ENCODE peak calls at places on chromosomes 11 and 22, in five cellular contexts. J, D, Z, W and N are unnamed samples. For H3K4me1 and H3K27me3, the result is how much of the 10 kb centered on the place peaks cover.

GRCh38 chr22:48889209-48889830 is 938.4 kb downstream of the BRD1 start:
- DNase-seq in J (peak), D (no peak), Z (no peak), W (no peak), N (no peak)

GRCh38 chr11:16605440-16605970 is 132.9 kb upstream of the C11orf58 start:
- DNase-seq in J (peak), D (peak), Z (no peak), W (no peak), N (no peak)

GRCh38 chr22:28243539-28243938 is 324.5 kb upstream of the PITPNB start:
- DNase-seq in J (no peak), D (no peak), Z (no peak), W (no peak), N (no peak)

GRCh38 chr11:64836448-64837072 is 7.9 kb downstream of the CDC42BPG start:
- DNase-seq in J (no peak), D (no peak), Z (no peak), W (no peak), N (no peak)

GRCh38 chr11:110824912-110825311 is 112.7 kb upstream of the ARHGAP20 start:
- DNase-seq in J (no peak), D (no peak), Z (no peak), W (no peak), N (no peak)

GRCh38 chr11:63682045-63682915 is 980 bp downstream of the RTN3 start:
- DNase-seq in J (no peak), D (no peak), Z (no peak), W (no peak), N (no peak)

GRCh38 chr11:30326114-30326783 is 3.3 kb downstream of the ARL14EP start:
- DNase-seq in J (no peak), D (peak), Z (no peak), W (no peak), N (no peak)

GRCh38 chr11:43012606-43013005 is 299.2 kb upstream of the API5 start:
- DNase-seq in J (no peak), D (no peak), Z (no peak), W (no peak), N (no peak)

GRCh38 chr11:13045734-13046133 is 36.6 kb downstream of the RASSF10 start:
- DNase-seq in J (no peak), D (no peak), Z (no peak), W (no peak), N (peak)

GRCh38 chr11:11789735-11790369 is 51.9 kb upstream of the USP47 start:
- DNase-seq in J (no peak), D (peak), Z (no peak), W (no peak), N (peak)

GRCh38 chr11:514606-515005 is 7.6 kb upstream of the RNH1 start:
- DNase-seq in J (no peak), D (no peak), Z (no peak), W (no peak), N (no peak)

GRCh38 chr11:17026487-17027082 is 12.4 kb upstream of the PLEKHA7 start:
- DNase-seq in J (no peak), D (no peak), Z (no peak), W (no peak), N (no peak)

GRCh38 chr22:17706451-17706900 is 67.8 kb downstream of the BID start:
- DNase-seq in J (no peak), D (peak), Z (peak), W (peak), N (no peak)

GRCh38 chr22:19579880-19580279 is 55.7 kb upstream of the CLDN5 start:
- DNase-seq in J (no peak), D (no peak), Z (no peak), W (peak), N (no peak)

GRCh38 chr22:19578180-19579004 is 54.2 kb upstream of the CLDN5 start:
- DNase-seq in J (no peak), D (no peak), Z (no peak), W (no peak), N (no peak)

GRCh38 chr22:19579113-19579811 is 55.1 kb upstream of the CLDN5 start:
- DNase-seq in J (no peak), D (no peak), Z (no peak), W (no peak), N (no peak)

GRCh38 chr22:19576460-19577421 is 52.5 kb upstream of the CLDN5 start:
- DNase-seq in J (no peak), D (peak), Z (peak), W (no peak), N (no peak)

DNA sequence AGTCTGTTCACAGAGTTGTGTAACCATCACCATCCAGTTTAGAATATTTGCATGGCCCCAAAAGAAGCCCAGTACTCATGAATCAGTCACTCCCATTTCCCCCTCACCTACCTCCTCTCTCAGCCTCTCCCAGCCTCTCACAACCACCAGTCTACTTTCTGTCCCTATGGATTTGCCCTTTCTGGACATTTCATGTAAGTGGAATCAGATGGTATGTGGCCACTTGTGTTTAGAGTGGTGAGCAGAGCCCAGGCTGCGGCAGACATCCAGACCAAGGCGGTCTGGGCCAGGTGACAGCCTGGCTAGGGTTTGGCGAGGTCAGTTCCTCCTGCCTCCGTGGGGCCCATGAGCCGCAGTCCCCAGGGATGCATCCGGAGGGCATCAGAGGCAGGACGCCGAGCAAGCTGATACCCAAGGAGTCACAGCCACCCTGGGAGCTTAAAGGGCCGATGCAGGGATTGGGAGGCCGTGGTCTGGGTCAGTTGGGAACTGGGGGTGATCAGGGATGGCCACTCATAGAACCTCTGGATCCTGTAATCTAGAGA is 53.3 kb upstream of the CLDN5 start:
- DNase-seq in J (no peak), D (no peak), Z (no peak), W (no peak), N (no peak)
- H3K4me1 ChIP-seq in J (under half), D (under half), Z (under half), W (under half), N (under half)

DNA sequence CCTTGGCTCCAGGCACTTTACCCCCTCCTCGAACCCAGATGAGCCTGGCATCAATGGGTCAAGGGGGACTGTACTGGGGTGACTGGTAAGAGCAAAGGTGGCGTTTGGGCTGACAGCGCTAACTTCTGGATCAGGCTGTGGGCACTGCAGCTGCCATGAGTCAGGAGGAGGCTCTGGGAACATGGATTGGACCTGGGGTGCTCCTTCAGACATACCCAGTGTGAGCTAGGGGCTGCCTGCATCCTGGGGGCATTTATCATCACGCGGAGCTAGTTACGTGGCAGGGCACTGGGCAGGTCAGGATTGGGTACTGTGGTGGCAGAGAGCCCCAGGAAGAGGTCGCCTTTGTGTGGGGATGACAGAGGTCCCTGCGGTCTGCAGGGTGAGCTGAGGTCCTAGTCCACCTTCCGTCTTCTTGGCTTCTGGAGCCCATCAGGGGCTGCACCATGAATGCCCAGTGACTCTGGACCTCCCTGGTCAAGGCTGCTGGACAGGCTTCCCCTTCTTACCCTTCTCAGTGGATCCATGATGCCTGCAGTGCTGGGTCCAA is 13.1 kb downstream of the GRIK4 start:
- DNase-seq in J (peak), D (no peak), Z (no peak), W (no peak), N (no peak)
- H3K27me3 ChIP-seq in J (under half), D (under half), Z (under half), W (under half), N (under half)

GRCh38 chr11:130070109-130070828 is 575 bp downstream of the APLP2 start:
- DNase-seq in J (peak), D (peak), Z (peak), W (no peak), N (no peak)

GRCh38 chr11:130068546-130068985 is 1.1 kb upstream of the APLP2 start:
- DNase-seq in J (no peak), D (no peak), Z (no peak), W (no peak), N (no peak)

GRCh38 chr11:130069684-130070108 is at the start of gene APLP2:
- DNase-seq in J (peak), D (peak), Z (peak), W (peak), N (peak)

GRCh38 chr11:130070829-130071205 is 1.1 kb downstream of the APLP2 start:
- DNase-seq in J (peak), D (peak), Z (no peak), W (no peak), N (no peak)

GRCh38 chr11:130068986-130069683 is 559 bp upstream of the APLP2 start:
- DNase-seq in J (peak), D (peak), Z (peak), W (peak), N (peak)
- H3K4me1 ChIP-seq in J (under half), D (under half), Z (under half), W (under half), N (under half)

GRCh38 chr22:23047742-23048141 is 22.6 kb upstream of the GNAZ start:
- DNase-seq in J (no peak), D (no peak), Z (no peak), W (no peak), N (peak)
- H3K27me3 ChIP-seq in J (under half), D (under half), Z (under half), W (under half), N (under half)

GRCh38 chr11:124938206-124938765 is 2.4 kb upstream of the HEPACAM start:
- DNase-seq in J (no peak), D (peak), Z (no peak), W (no peak), N (no peak)
- H3K4me1 ChIP-seq in J (under half), D (under half), Z (under half), W (under half), N (under half)